ENCODE peak calls at places on chromosomes 4 and X, in four cellular contexts. L is NCI-H1105 treated with DMSO at 0.1 percent for 48 hours, U is renal cortical epithelial cell, Z is neural crest cell. H is an unnamed sample.

GRCh38 chrX:113973706-113974105 is 610.2 kb upstream of the HTR2C start:
- DNase-seq in Z (no peak), L (no peak), U (no peak), H (no peak)

GRCh38 chr4:7155611-7156071 is 36.7 kb upstream of the SORCS2 start:
- DNase-seq in U (no peak), Z (no peak), L (no peak), H (no peak)

GRCh38 chr4:102356562-102357202 is 11.4 kb upstream of the SLC39A8 start:
- DNase-seq in U (peak), Z (no peak), L (peak), H (no peak)

GRCh38 chr4:112766422-112766821 is 129.5 kb downstream of the LARP7 start:
- DNase-seq in U (peak), L (no peak), Z (peak), H (peak)

GRCh38 chr4:98110214-98110613 is 33.1 kb downstream of the STPG2 start:
- DNase-seq in Z (no peak), U (no peak), L (peak), H (no peak)

GRCh38 chr4:85603437-85604336 is 128.7 kb downstream of the ARHGAP24 start:
- DNase-seq in L (peak), U (peak), Z (no peak), H (no peak)

GRCh38 chr4:156242390-156242789 is 288.7 kb upstream of the CTSO start:
- DNase-seq in L (no peak), Z (no peak), U (no peak), H (no peak)

GRCh38 chr4:128298129-128298758 is 10.6 kb upstream of the PGRMC2 start:
- DNase-seq in U (no peak), L (no peak), Z (no peak), H (no peak)

GRCh38 chrX:152904151-152905080 is 6.5 kb downstream of the ZNF185 start:
- DNase-seq in U (peak), Z (peak), L (peak), H (peak)

GRCh38 chr4:1793496-1793840 is 375 bp downstream of the FGFR3 start:
- DNase-seq in L (no peak), U (no peak), Z (no peak), H (no peak)

GRCh38 chrX:153870791-153871360 is 15.1 kb downstream of the L1CAM start:
- DNase-seq in U (no peak), L (no peak), Z (no peak), H (no peak)

H was measured in kidney glomerular epithelial cell.